ENCODE peak calls at places on chromosomes 3 and 15, in ten cellular contexts. One of them, this sample, is unnamed.

GRCh38 chr15:70505411-70505919 is 257.9 kb downstream of the UACA start:
- DNase-seq in GM13976: no peak
- DNase-seq in NB4: peak
- DNase-seq in endothelial cell of umbilical vein: peak
- DNase-seq in hepatocyte: peak
- DNase-seq in heart right ventricle: no peak
- DNase-seq in cardiac muscle cell: no peak
- DNase-seq in right lobe of liver: no peak
- DNase-seq in spleen: peak
- DNase-seq in MCF 10A: peak
- DNase-seq in this sample: no peak

GRCh38 chr3:150488867-150489266 is 57.4 kb downstream of the SERP1 start:
- DNase-seq in endothelial cell of umbilical vein: no peak
- DNase-seq in right lobe of liver: no peak
- DNase-seq in cardiac muscle cell: no peak
- DNase-seq in GM13976: no peak
- DNase-seq in heart right ventricle: no peak
- DNase-seq in spleen: no peak
- DNase-seq in hepatocyte: no peak
- DNase-seq in NB4: no peak
- DNase-seq in MCF 10A: no peak
- DNase-seq in this sample: no peak

GRCh38 chr15:31278056-31278445 is 48.6 kb upstream of the KLF13 start:
- DNase-seq in heart right ventricle: no peak
- DNase-seq in endothelial cell of umbilical vein: no peak
- DNase-seq in NB4: no peak
- DNase-seq in GM13976: peak
- DNase-seq in cardiac muscle cell: no peak
- DNase-seq in spleen: peak
- DNase-seq in right lobe of liver: peak
- DNase-seq in MCF 10A: no peak
- DNase-seq in hepatocyte: no peak
- DNase-seq in this sample: no peak

GRCh38 chr3:96538186-96538585 is 276.2 kb upstream of the EPHA6 start:
- DNase-seq in spleen: no peak
- DNase-seq in right lobe of liver: no peak
- DNase-seq in cardiac muscle cell: no peak
- DNase-seq in endothelial cell of umbilical vein: no peak
- DNase-seq in GM13976: no peak
- DNase-seq in NB4: no peak
- DNase-seq in heart right ventricle: no peak
- DNase-seq in MCF 10A: no peak
- DNase-seq in hepatocyte: no peak
- DNase-seq in this sample: no peak

GRCh38 chr3:177753498-177754155 is 556.3 kb upstream of the TBL1XR1 start:
- DNase-seq in spleen: peak
- DNase-seq in MCF 10A: no peak
- DNase-seq in GM13976: no peak
- DNase-seq in endothelial cell of umbilical vein: no peak
- DNase-seq in right lobe of liver: peak
- DNase-seq in heart right ventricle: peak
- DNase-seq in cardiac muscle cell: no peak
- DNase-seq in hepatocyte: no peak
- DNase-seq in NB4: no peak
- DNase-seq in this sample: no peak

GRCh38 chr15:75455982-75456531 is 4.6 kb upstream of the SIN3A start:
- DNase-seq in GM13976: peak
- DNase-seq in heart right ventricle: no peak
- DNase-seq in cardiac muscle cell: peak
- DNase-seq in MCF 10A: no peak
- DNase-seq in endothelial cell of umbilical vein: peak
- DNase-seq in hepatocyte: peak
- DNase-seq in right lobe of liver: no peak
- DNase-seq in spleen: no peak
- DNase-seq in NB4: peak
- DNase-seq in this sample: no peak

GRCh38 chr15:40843885-40844542 is at the start of gene SPINT1:
- DNase-seq in cardiac muscle cell: peak
- DNase-seq in hepatocyte: peak
- DNase-seq in NB4: peak
- DNase-seq in endothelial cell of umbilical vein: no peak
- DNase-seq in right lobe of liver: no peak
- DNase-seq in spleen: no peak
- DNase-seq in MCF 10A: peak
- DNase-seq in GM13976: peak
- DNase-seq in heart right ventricle: no peak
- DNase-seq in this sample: no peak

GRCh38 chr3:8733332-8734094 is at the start of gene CAV3:
- DNase-seq in cardiac muscle cell: peak
- DNase-seq in heart right ventricle: peak
- DNase-seq in right lobe of liver: no peak
- DNase-seq in hepatocyte: no peak
- DNase-seq in MCF 10A: no peak
- DNase-seq in NB4: no peak
- DNase-seq in spleen: no peak
- DNase-seq in GM13976: no peak
- DNase-seq in endothelial cell of umbilical vein: no peak
- DNase-seq in this sample: no peak

GRCh38 chr3:9066775-9067174 is 103.5 kb upstream of the RAD18 start:
- DNase-seq in heart right ventricle: no peak
- DNase-seq in GM13976: no peak
- DNase-seq in cardiac muscle cell: no peak
- DNase-seq in MCF 10A: no peak
- DNase-seq in NB4: no peak
- DNase-seq in spleen: no peak
- DNase-seq in right lobe of liver: no peak
- DNase-seq in endothelial cell of umbilical vein: no peak
- DNase-seq in hepatocyte: no peak
- DNase-seq in this sample: no peak

GRCh38 chr3:144045766-144046165 is 74.1 kb downstream of the DIPK2A start:
- DNase-seq in MCF 10A: no peak
- DNase-seq in NB4: no peak
- DNase-seq in cardiac muscle cell: no peak
- DNase-seq in spleen: no peak
- DNase-seq in endothelial cell of umbilical vein: no peak
- DNase-seq in hepatocyte: no peak
- DNase-seq in heart right ventricle: no peak
- DNase-seq in right lobe of liver: no peak
- DNase-seq in GM13976: no peak
- DNase-seq in this sample: no peak

GRCh38 chr3:197595470-197596185 is 39.9 kb upstream of the BDH1 start:
- DNase-seq in NB4: peak
- DNase-seq in GM13976: no peak
- DNase-seq in spleen: no peak
- DNase-seq in cardiac muscle cell: no peak
- DNase-seq in endothelial cell of umbilical vein: no peak
- DNase-seq in MCF 10A: no peak
- DNase-seq in hepatocyte: no peak
- DNase-seq in right lobe of liver: no peak
- DNase-seq in heart right ventricle: no peak
- DNase-seq in this sample: no peak

GRCh38 chr3:161273589-161274218 is 52.6 kb downstream of the NMD3 start:
- DNase-seq in cardiac muscle cell: peak
- DNase-seq in hepatocyte: peak
- DNase-seq in endothelial cell of umbilical vein: peak
- DNase-seq in heart right ventricle: no peak
- DNase-seq in MCF 10A: peak
- DNase-seq in GM13976: peak
- DNase-seq in NB4: peak
- DNase-seq in right lobe of liver: no peak
- DNase-seq in spleen: no peak
- DNase-seq in this sample: no peak

GRCh38 chr3:69012836-69013255 is 638 bp downstream of the EOGT start:
- DNase-seq in GM13976: peak
- DNase-seq in MCF 10A: peak
- DNase-seq in endothelial cell of umbilical vein: peak
- DNase-seq in cardiac muscle cell: peak
- DNase-seq in hepatocyte: peak
- DNase-seq in right lobe of liver: peak
- DNase-seq in NB4: peak
- DNase-seq in heart right ventricle: peak
- DNase-seq in spleen: peak
- DNase-seq in this sample: no peak

GRCh38 chr3:56801151-56801596 is 575 bp downstream of the ARHGEF3 start:
- DNase-seq in heart right ventricle: no peak
- DNase-seq in right lobe of liver: no peak
- DNase-seq in cardiac muscle cell: no peak
- DNase-seq in endothelial cell of umbilical vein: peak
- DNase-seq in GM13976: peak
- DNase-seq in hepatocyte: no peak
- DNase-seq in MCF 10A: peak
- DNase-seq in spleen: peak
- DNase-seq in NB4: no peak
- DNase-seq in this sample: no peak

GRCh38 chr15:20340331-20340811 is 201.2 kb downstream of the GOLGA6L6 start:
- DNase-seq in GM13976: peak
- DNase-seq in NB4: no peak
- DNase-seq in spleen: peak
- DNase-seq in cardiac muscle cell: peak
- DNase-seq in heart right ventricle: peak
- DNase-seq in MCF 10A: no peak
- DNase-seq in hepatocyte: peak
- DNase-seq in endothelial cell of umbilical vein: peak
- DNase-seq in right lobe of liver: peak
- DNase-seq in this sample: no peak

DNA sequence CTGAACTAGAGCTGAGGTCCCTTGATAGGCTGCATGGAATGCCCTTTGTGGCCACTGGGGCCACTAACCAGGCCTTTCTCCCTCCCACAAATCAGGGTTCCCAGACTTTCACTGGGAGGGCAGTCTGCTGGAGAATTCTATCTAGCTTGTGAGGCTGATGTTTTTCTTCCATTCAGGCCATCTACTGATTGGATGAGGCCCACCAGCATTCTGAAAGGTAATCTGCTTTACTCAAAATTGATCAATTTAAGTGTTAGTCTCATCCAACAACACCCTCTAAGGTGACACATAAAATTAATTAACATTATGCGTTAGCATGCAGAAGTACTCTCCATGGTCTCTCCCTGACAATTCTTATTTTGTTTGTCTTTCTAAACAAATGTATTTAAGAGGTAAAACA is 80.5 kb downstream of the RTP4 start:
- DNase-seq in right lobe of liver: no peak
- DNase-seq in endothelial cell of umbilical vein: no peak
- DNase-seq in hepatocyte: no peak
- DNase-seq in NB4: no peak
- DNase-seq in spleen: no peak
- DNase-seq in MCF 10A: no peak
- DNase-seq in heart right ventricle: no peak
- DNase-seq in GM13976: no peak
- DNase-seq in cardiac muscle cell: no peak
- DNase-seq in this sample: no peak
- TF ChIP-seq CTCF in right lobe of liver: no peak
- TF ChIP-seq CTCF in endothelial cell of umbilical vein: no peak
- TF ChIP-seq CTCF in hepatocyte: no peak
- TF ChIP-seq CTCF in NB4: no peak
- TF ChIP-seq CTCF in spleen: no peak
- TF ChIP-seq CTCF in MCF 10A: no peak
- TF ChIP-seq CTCF in heart right ventricle: no peak
- TF ChIP-seq CTCF in GM13976: no peak
- TF ChIP-seq CTCF in cardiac muscle cell: no peak
- TF ChIP-seq CTCF in this sample: no peak

GRCh38 chr3:14422016-14422963 is 19.9 kb downstream of the SLC6A6 start:
- DNase-seq in cardiac muscle cell: no peak
- DNase-seq in right lobe of liver: no peak
- DNase-seq in NB4: no peak
- DNase-seq in heart right ventricle: no peak
- DNase-seq in hepatocyte: no peak
- DNase-seq in endothelial cell of umbilical vein: no peak
- DNase-seq in MCF 10A: no peak
- DNase-seq in spleen: no peak
- DNase-seq in GM13976: no peak
- DNase-seq in this sample: no peak

GRCh38 chr3:14424711-14425573 is 22.5 kb downstream of the SLC6A6 start:
- DNase-seq in MCF 10A: no peak
- DNase-seq in heart right ventricle: no peak
- DNase-seq in GM13976: no peak
- DNase-seq in right lobe of liver: no peak
- DNase-seq in hepatocyte: no peak
- DNase-seq in NB4: peak
- DNase-seq in cardiac muscle cell: no peak
- DNase-seq in spleen: no peak
- DNase-seq in endothelial cell of umbilical vein: no peak
- DNase-seq in this sample: no peak

GRCh38 chr3:14425574-14426304 is 23.3 kb downstream of the SLC6A6 start:
- DNase-seq in endothelial cell of umbilical vein: no peak
- DNase-seq in NB4: peak
- DNase-seq in MCF 10A: no peak
- DNase-seq in cardiac muscle cell: no peak
- DNase-seq in GM13976: peak
- DNase-seq in hepatocyte: no peak
- DNase-seq in heart right ventricle: no peak
- DNase-seq in spleen: peak
- DNase-seq in right lobe of liver: no peak
- DNase-seq in this sample: peak

GRCh38 chr3:14423963-14424362 is 21.6 kb downstream of the SLC6A6 start:
- DNase-seq in GM13976: no peak
- DNase-seq in endothelial cell of umbilical vein: no peak
- DNase-seq in heart right ventricle: no peak
- DNase-seq in right lobe of liver: no peak
- DNase-seq in NB4: no peak
- DNase-seq in cardiac muscle cell: no peak
- DNase-seq in MCF 10A: no peak
- DNase-seq in spleen: no peak
- DNase-seq in hepatocyte: no peak
- DNase-seq in this sample: no peak

GRCh38 chr3:14423197-14423743 is 20.9 kb downstream of the SLC6A6 start:
- DNase-seq in spleen: no peak
- DNase-seq in cardiac muscle cell: no peak
- DNase-seq in hepatocyte: peak
- DNase-seq in heart right ventricle: no peak
- DNase-seq in endothelial cell of umbilical vein: no peak
- DNase-seq in right lobe of liver: no peak
- DNase-seq in NB4: no peak
- DNase-seq in GM13976: no peak
- DNase-seq in MCF 10A: peak
- DNase-seq in this sample: no peak
- TF ChIP-seq CTCF in spleen: no peak
- TF ChIP-seq CTCF in cardiac muscle cell: no peak
- TF ChIP-seq CTCF in hepatocyte: no peak
- TF ChIP-seq CTCF in heart right ventricle: no peak
- TF ChIP-seq CTCF in endothelial cell of umbilical vein: no peak
- TF ChIP-seq CTCF in right lobe of liver: no peak
- TF ChIP-seq CTCF in NB4: no peak
- TF ChIP-seq CTCF in GM13976: no peak
- TF ChIP-seq CTCF in MCF 10A: no peak
- TF ChIP-seq CTCF in this sample: no peak

GRCh38 chr3:36540898-36541518 is 160.7 kb downstream of the STAC start:
- DNase-seq in right lobe of liver: no peak
- DNase-seq in cardiac muscle cell: peak
- DNase-seq in NB4: peak
- DNase-seq in hepatocyte: peak
- DNase-seq in spleen: no peak
- DNase-seq in heart right ventricle: no peak
- DNase-seq in GM13976: no peak
- DNase-seq in MCF 10A: peak
- DNase-seq in endothelial cell of umbilical vein: no peak
- DNase-seq in this sample: no peak
- TF ChIP-seq CTCF in right lobe of liver: peak
- TF ChIP-seq CTCF in cardiac muscle cell: peak
- TF ChIP-seq CTCF in NB4: peak
- TF ChIP-seq CTCF in hepatocyte: peak
- TF ChIP-seq CTCF in spleen: peak
- TF ChIP-seq CTCF in heart right ventricle: peak
- TF ChIP-seq CTCF in GM13976: peak
- TF ChIP-seq CTCF in MCF 10A: peak
- TF ChIP-seq CTCF in endothelial cell of umbilical vein: peak
- TF ChIP-seq CTCF in this sample: peak

GRCh38 chr3:126654571-126655393 is at the start of gene TXNRD3:
- DNase-seq in GM13976: peak
- DNase-seq in hepatocyte: peak
- DNase-seq in heart right ventricle: peak
- DNase-seq in MCF 10A: peak
- DNase-seq in cardiac muscle cell: peak
- DNase-seq in right lobe of liver: peak
- DNase-seq in spleen: peak
- DNase-seq in NB4: peak
- DNase-seq in endothelial cell of umbilical vein: peak
- DNase-seq in this sample: peak
- TF ChIP-seq CTCF in GM13976: no peak
- TF ChIP-seq CTCF in hepatocyte: no peak
- TF ChIP-seq CTCF in heart right ventricle: no peak
- TF ChIP-seq CTCF in MCF 10A: peak
- TF ChIP-seq CTCF in cardiac muscle cell: no peak
- TF ChIP-seq CTCF in right lobe of liver: peak
- TF ChIP-seq CTCF in spleen: no peak
- TF ChIP-seq CTCF in NB4: no peak
- TF ChIP-seq CTCF in endothelial cell of umbilical vein: no peak
- TF ChIP-seq CTCF in this sample: no peak

This sample was measured in D721Med.